ENCODE peak calls at places on chromosomes 6 and 20, in five cellular contexts. One of them, this sample, is unnamed.
A peak's percentile ranks its signal among the peaks of the same experiment; 100 is the strongest.

GRCh38 chr6:14365393-14365792 is 247.8 kb downstream of the CD83 start:
- DNase-seq in HCT116: no peak
- DNase-seq in MM.1S: no peak
- DNase-seq in ovary: no peak
- DNase-seq in substantia nigra: no peak
- DNase-seq in this sample: no peak

GRCh38 chr20:56572178-56572577 is 39.1 kb downstream of the FAM209B start:
- DNase-seq in HCT116: no peak
- DNase-seq in MM.1S: no peak
- DNase-seq in ovary: no peak
- DNase-seq in substantia nigra: no peak
- DNase-seq in this sample: no peak

GRCh38 chr6:170114956-170115855 is 175.7 kb downstream of the DLL1 start:
- DNase-seq in HCT116: no peak
- DNase-seq in MM.1S: no peak
- DNase-seq in ovary: peak; percentile 85
- DNase-seq in substantia nigra: no peak
- DNase-seq in this sample: peak; percentile 61

GRCh38 chr6:89630488-89630887 is 8.1 kb downstream of the LYRM2 start:
- DNase-seq in HCT116: no peak
- DNase-seq in MM.1S: no peak
- DNase-seq in ovary: no peak
- DNase-seq in substantia nigra: peak; percentile 30
- DNase-seq in this sample: no peak

GRCh38 chr6:75348882-75349261 is 64.3 kb upstream of the TMEM30A start:
- DNase-seq in HCT116: no peak
- DNase-seq in MM.1S: no peak
- DNase-seq in ovary: no peak
- DNase-seq in substantia nigra: no peak
- DNase-seq in this sample: no peak

GRCh38 chr20:33096921-33097320 is 17.5 kb downstream of the BPIFB4 start:
- DNase-seq in HCT116: no peak
- DNase-seq in MM.1S: no peak
- DNase-seq in ovary: no peak
- DNase-seq in substantia nigra: no peak
- DNase-seq in this sample: no peak

GRCh38 chr6:33209856-33210255 is 1.6 kb downstream of the RING1 start:
- DNase-seq in HCT116: no peak
- DNase-seq in MM.1S: no peak
- DNase-seq in ovary: no peak
- DNase-seq in substantia nigra: no peak
- DNase-seq in this sample: no peak

GRCh38 chr6:169188051-169188863 is 65.4 kb downstream of the THBS2 start:
- DNase-seq in HCT116: no peak
- DNase-seq in MM.1S: no peak
- DNase-seq in ovary: no peak
- DNase-seq in substantia nigra: no peak
- DNase-seq in this sample: no peak

GRCh38 chr6:40419377-40419776 is 167.8 kb downstream of the LRFN2 start:
- DNase-seq in HCT116: no peak
- DNase-seq in MM.1S: no peak
- DNase-seq in ovary: no peak
- DNase-seq in substantia nigra: no peak
- DNase-seq in this sample: no peak

GRCh38 chr6:38552136-38552535 is 87.6 kb downstream of the BTBD9 start:
- DNase-seq in HCT116: no peak
- DNase-seq in MM.1S: no peak
- DNase-seq in ovary: no peak
- DNase-seq in substantia nigra: no peak
- DNase-seq in this sample: no peak

GRCh38 chr6:159168536-159169192 is 536 bp upstream of the FNDC1 start:
- DNase-seq in HCT116: no peak
- DNase-seq in MM.1S: no peak
- DNase-seq in ovary: peak; percentile 21
- DNase-seq in substantia nigra: no peak
- DNase-seq in this sample: no peak

GRCh38 chr6:84086545-84087429 is 53.2 kb downstream of the MRAP2 start:
- DNase-seq in HCT116: no peak
- DNase-seq in MM.1S: no peak
- DNase-seq in ovary: no peak
- DNase-seq in substantia nigra: no peak
- DNase-seq in this sample: no peak

GRCh38 chr6:74480561-74480960 is 725.3 kb downstream of the COL12A1 start:
- DNase-seq in HCT116: no peak
- DNase-seq in MM.1S: no peak
- DNase-seq in ovary: no peak
- DNase-seq in substantia nigra: no peak
- DNase-seq in this sample: no peak

GRCh38 chr6:113406051-113406695 is 451.0 kb upstream of the MARCKS start:
- DNase-seq in HCT116: no peak
- DNase-seq in MM.1S: no peak
- DNase-seq in ovary: no peak
- DNase-seq in substantia nigra: no peak
- DNase-seq in this sample: no peak

GRCh38 chr6:167285077-167285770 is 5.9 kb upstream of the UNC93A start:
- DNase-seq in HCT116: no peak
- DNase-seq in MM.1S: no peak
- DNase-seq in ovary: no peak
- DNase-seq in substantia nigra: no peak
- DNase-seq in this sample: peak; percentile 64

GRCh38 chr6:155519339-155519738 is 63.7 kb upstream of the NOX3 start:
- DNase-seq in HCT116: no peak
- DNase-seq in MM.1S: no peak
- DNase-seq in ovary: no peak
- DNase-seq in substantia nigra: no peak
- DNase-seq in this sample: no peak

GRCh38 chr6:143451531-143451930 is 926 bp downstream of the PEX3 start:
- DNase-seq in HCT116: no peak
- DNase-seq in MM.1S: no peak
- DNase-seq in ovary: no peak
- DNase-seq in substantia nigra: no peak
- DNase-seq in this sample: no peak

GRCh38 chr20:22795897-22796296 is 211.5 kb upstream of the FOXA2 start:
- DNase-seq in HCT116: peak; percentile 37
- DNase-seq in MM.1S: no peak
- DNase-seq in ovary: peak; percentile 76
- DNase-seq in substantia nigra: no peak
- DNase-seq in this sample: peak; percentile 82

GRCh38 chr6:125444234-125444949 is 142.6 kb upstream of the HDDC2 start:
- DNase-seq in HCT116: no peak
- DNase-seq in MM.1S: no peak
- DNase-seq in ovary: peak; percentile 15
- DNase-seq in substantia nigra: peak; percentile 46
- DNase-seq in this sample: peak; percentile 87

GRCh38 chr20:45963059-45964011 is 8.7 kb downstream of the ZNF335 start:
- DNase-seq in HCT116: no peak
- DNase-seq in MM.1S: peak; percentile 40
- DNase-seq in ovary: no peak
- DNase-seq in substantia nigra: no peak
- DNase-seq in this sample: no peak

GRCh38 chr20:34562643-34563042 is 4.1 kb downstream of the MAP1LC3A start:
- DNase-seq in HCT116: no peak
- DNase-seq in MM.1S: peak; percentile 15
- DNase-seq in ovary: no peak
- DNase-seq in substantia nigra: peak; percentile 34
- DNase-seq in this sample: no peak

GRCh38 chr20:34175879-34176278 is 63.8 kb upstream of the EIF2S2 start:
- DNase-seq in HCT116: no peak
- DNase-seq in MM.1S: no peak
- DNase-seq in ovary: no peak
- DNase-seq in substantia nigra: no peak
- DNase-seq in this sample: no peak

GRCh38 chr6:154901856-154902552 is 93.1 kb upstream of the TIAM2 start:
- DNase-seq in HCT116: no peak
- DNase-seq in MM.1S: no peak
- DNase-seq in ovary: no peak
- DNase-seq in substantia nigra: peak; percentile 15
- DNase-seq in this sample: no peak

GRCh38 chr6:134014588-134015137 is 37.8 kb downstream of the SLC2A12 start:
- DNase-seq in HCT116: no peak
- DNase-seq in MM.1S: no peak
- DNase-seq in ovary: no peak
- DNase-seq in substantia nigra: no peak
- DNase-seq in this sample: no peak

DNA sequence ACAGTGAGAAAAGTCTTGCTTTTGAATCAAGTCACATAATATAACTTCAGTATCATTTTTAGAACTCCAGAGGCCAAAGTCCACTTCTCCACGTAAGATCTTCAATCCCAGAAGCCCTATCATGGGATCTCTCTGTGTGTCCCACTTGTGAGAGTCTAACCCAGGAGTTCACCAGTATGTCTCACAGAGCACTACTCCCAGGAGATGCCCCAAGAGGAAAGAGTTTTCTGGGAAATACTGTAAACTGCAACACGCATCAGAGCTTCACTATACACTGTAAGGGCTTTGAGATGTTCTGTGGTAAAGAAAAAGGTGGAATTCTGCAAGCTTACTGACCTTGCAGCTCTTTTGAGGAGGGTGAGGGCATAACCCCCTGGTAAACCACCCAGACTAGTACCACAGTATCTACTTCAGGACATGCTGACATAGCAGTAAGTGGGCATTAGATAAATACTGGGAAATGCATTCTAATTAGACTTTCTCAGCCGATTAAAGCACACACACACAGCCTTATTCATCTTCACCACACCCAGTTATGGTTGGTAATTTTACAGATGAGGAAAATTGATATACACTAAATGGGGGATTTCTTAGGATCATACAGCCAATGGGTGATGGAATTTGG is 12.3 kb downstream of the DCBLD1 start:
- DNase-seq in HCT116: no peak
- DNase-seq in MM.1S: no peak
- DNase-seq in ovary: no peak
- DNase-seq in substantia nigra: no peak
- DNase-seq in this sample: no peak
- H3K27ac ChIP-seq in HCT116: no peak overlapping the region
- H3K27ac ChIP-seq in MM.1S: no peak overlapping the region
- H3K27ac ChIP-seq in ovary: no peak overlapping the region
- H3K27ac ChIP-seq in substantia nigra: no peak overlapping the region
- H3K27ac ChIP-seq in this sample: peak overlapping the region; percentile 5

DNA sequence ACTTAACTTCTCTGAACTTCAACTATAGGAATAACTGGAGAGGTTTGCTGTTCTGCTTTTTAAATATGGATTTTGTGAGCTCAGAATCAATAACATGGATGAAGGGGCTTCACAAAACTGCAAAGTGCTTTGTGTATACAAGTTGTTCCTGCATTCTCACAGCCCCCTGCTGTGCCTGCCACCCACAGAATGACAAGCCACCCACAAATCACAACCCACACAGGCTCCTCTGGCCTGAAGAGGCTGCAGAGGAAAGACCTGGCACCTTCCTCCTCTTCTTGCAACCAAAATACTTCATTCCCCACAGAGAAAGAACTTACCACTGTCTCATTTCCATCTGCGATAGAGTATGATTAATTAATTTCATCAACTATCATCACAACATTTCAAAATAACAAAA is 106.7 kb upstream of the NHSL1 start:
- DNase-seq in HCT116: no peak
- DNase-seq in MM.1S: no peak
- DNase-seq in ovary: no peak
- DNase-seq in substantia nigra: no peak
- DNase-seq in this sample: no peak
- H3K27ac ChIP-seq in HCT116: no peak overlapping the region
- H3K27ac ChIP-seq in MM.1S: no peak overlapping the region
- H3K27ac ChIP-seq in ovary: no peak overlapping the region
- H3K27ac ChIP-seq in substantia nigra: no peak overlapping the region
- H3K27ac ChIP-seq in this sample: no peak overlapping the region

DNA sequence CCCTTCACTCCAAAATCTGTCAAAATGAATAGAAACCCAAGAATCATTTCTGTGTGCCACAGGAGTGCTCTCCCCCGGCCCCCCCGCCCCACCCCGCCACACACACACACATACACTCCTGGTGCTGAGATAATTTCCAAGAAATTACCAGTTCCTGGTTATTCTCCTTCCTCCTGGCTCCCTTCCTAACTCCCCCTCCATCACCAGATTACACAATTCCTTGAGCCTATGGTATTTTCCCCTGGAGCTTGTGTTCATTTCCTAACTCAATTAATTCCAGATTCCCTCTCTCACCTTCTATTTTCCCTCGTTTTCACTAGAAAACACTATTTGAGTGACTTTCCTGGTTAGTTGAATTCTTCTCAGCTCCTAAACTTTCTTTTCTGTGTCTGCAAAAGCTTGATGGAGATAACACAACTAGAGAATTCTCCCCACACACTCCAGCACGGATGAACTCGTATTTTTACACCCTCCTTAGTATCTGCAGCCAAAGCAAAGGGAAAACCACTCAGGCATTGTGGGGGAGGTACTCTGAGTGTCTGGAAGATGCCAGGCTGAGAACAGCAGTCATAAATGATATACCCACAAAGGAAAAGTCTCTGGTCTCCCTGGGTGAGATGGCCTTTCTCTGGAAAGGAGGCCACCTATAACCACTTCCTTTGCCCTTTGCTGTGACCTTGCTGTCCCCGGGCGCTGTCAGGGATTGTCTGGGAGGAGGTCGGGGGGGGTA is 1.9 kb upstream of the SLC24A3 start:
- DNase-seq in HCT116: no peak
- DNase-seq in MM.1S: no peak
- DNase-seq in ovary: peak; percentile 48
- DNase-seq in substantia nigra: no peak
- DNase-seq in this sample: no peak
- H3K27ac ChIP-seq in HCT116: no peak overlapping the region
- H3K27ac ChIP-seq in MM.1S: no peak overlapping the region
- H3K27ac ChIP-seq in ovary: peak overlapping the region; percentile 85
- H3K27ac ChIP-seq in substantia nigra: no peak overlapping the region
- H3K27ac ChIP-seq in this sample: no peak overlapping the region

GRCh38 chr6:158047120-158047518 is 65.5 kb downstream of the SYNJ2 start:
- DNase-seq in HCT116: no peak
- DNase-seq in MM.1S: no peak
- DNase-seq in ovary: no peak
- DNase-seq in substantia nigra: no peak
- DNase-seq in this sample: peak; percentile 72

GRCh38 chr6:158047563-158048323 is 66.1 kb downstream of the SYNJ2 start:
- DNase-seq in HCT116: no peak
- DNase-seq in MM.1S: no peak
- DNase-seq in ovary: no peak
- DNase-seq in substantia nigra: no peak
- DNase-seq in this sample: no peak

GRCh38 chr6:158044525-158044888 is 62.8 kb downstream of the SYNJ2 start:
- DNase-seq in HCT116: no peak
- DNase-seq in MM.1S: no peak
- DNase-seq in ovary: no peak
- DNase-seq in substantia nigra: no peak
- DNase-seq in this sample: no peak

GRCh38 chr6:158048589-158048988 is 66.9 kb downstream of the SYNJ2 start:
- DNase-seq in HCT116: no peak
- DNase-seq in MM.1S: no peak
- DNase-seq in ovary: no peak
- DNase-seq in substantia nigra: no peak
- DNase-seq in this sample: no peak

GRCh38 chr6:158046201-158047119 is 64.8 kb downstream of the SYNJ2 start:
- DNase-seq in HCT116: no peak
- DNase-seq in MM.1S: no peak
- DNase-seq in ovary: no peak
- DNase-seq in substantia nigra: no peak
- DNase-seq in this sample: no peak
- H3K27ac ChIP-seq in HCT116: no peak overlapping the region
- H3K27ac ChIP-seq in MM.1S: no peak overlapping the region
- H3K27ac ChIP-seq in ovary: no peak overlapping the region
- H3K27ac ChIP-seq in substantia nigra: peak overlapping the region; percentile 49
- H3K27ac ChIP-seq in this sample: peak overlapping the region; percentile 99

This sample was measured in coronary artery.